ENCODE peak calls at places on chromosomes 6 and 20, in six cellular contexts. One of them, this sample, is unnamed.

GRCh38 chr20:21509597-21510331 is 4.1 kb downstream of the NKX2-2 start:
- DNase-seq in psoas muscle: no peak
- DNase-seq in colonic mucosa: no peak
- DNase-seq in MM.1S: no peak
- DNase-seq in CD4-positive, alpha-beta T cell: no peak
- DNase-seq in adrenal gland: no peak
- DNase-seq in this sample: no peak

GRCh38 chr6:40819182-40819834 is 219.7 kb downstream of the UNC5CL start:
- DNase-seq in psoas muscle: no peak
- DNase-seq in colonic mucosa: no peak
- DNase-seq in MM.1S: no peak
- DNase-seq in CD4-positive, alpha-beta T cell: no peak
- DNase-seq in adrenal gland: peak
- DNase-seq in this sample: no peak

GRCh38 chr6:15872252-15873103 is 209.7 kb upstream of the DTNBP1 start:
- DNase-seq in psoas muscle: no peak
- DNase-seq in colonic mucosa: no peak
- DNase-seq in MM.1S: no peak
- DNase-seq in CD4-positive, alpha-beta T cell: no peak
- DNase-seq in adrenal gland: no peak
- DNase-seq in this sample: no peak

GRCh38 chr6:26322645-26323482 is 42.1 kb upstream of the BTN3A2 start:
- DNase-seq in psoas muscle: no peak
- DNase-seq in colonic mucosa: peak
- DNase-seq in MM.1S: peak
- DNase-seq in CD4-positive, alpha-beta T cell: peak
- DNase-seq in adrenal gland: peak
- DNase-seq in this sample: no peak

GRCh38 chr6:169793408-169793807 is 42.0 kb downstream of the ERMARD start:
- DNase-seq in psoas muscle: no peak
- DNase-seq in colonic mucosa: peak
- DNase-seq in MM.1S: no peak
- DNase-seq in CD4-positive, alpha-beta T cell: no peak
- DNase-seq in adrenal gland: no peak
- DNase-seq in this sample: no peak

GRCh38 chr20:46242390-46242789 is 65.9 kb downstream of the CDH22 start:
- DNase-seq in psoas muscle: no peak
- DNase-seq in colonic mucosa: no peak
- DNase-seq in MM.1S: no peak
- DNase-seq in CD4-positive, alpha-beta T cell: no peak
- DNase-seq in adrenal gland: no peak
- DNase-seq in this sample: no peak

GRCh38 chr20:42401598-42401997 is 783.4 kb upstream of the CHD6 start:
- DNase-seq in psoas muscle: no peak
- DNase-seq in colonic mucosa: no peak
- DNase-seq in MM.1S: no peak
- DNase-seq in CD4-positive, alpha-beta T cell: no peak
- DNase-seq in adrenal gland: no peak
- DNase-seq in this sample: no peak

GRCh38 chr6:42406296-42407280 is 45.1 kb downstream of the TRERF1 start:
- DNase-seq in psoas muscle: no peak
- DNase-seq in colonic mucosa: no peak
- DNase-seq in MM.1S: no peak
- DNase-seq in CD4-positive, alpha-beta T cell: no peak
- DNase-seq in adrenal gland: no peak
- DNase-seq in this sample: no peak

GRCh38 chr20:32743237-32744112 is at the start of gene COMMD7:
- DNase-seq in psoas muscle: peak
- DNase-seq in colonic mucosa: peak
- DNase-seq in MM.1S: peak
- DNase-seq in CD4-positive, alpha-beta T cell: peak
- DNase-seq in adrenal gland: peak
- DNase-seq in this sample: no peak

GRCh38 chr6:98486052-98486451 is 348.3 kb upstream of the POU3F2 start:
- DNase-seq in psoas muscle: no peak
- DNase-seq in colonic mucosa: no peak
- DNase-seq in MM.1S: no peak
- DNase-seq in CD4-positive, alpha-beta T cell: no peak
- DNase-seq in adrenal gland: no peak
- DNase-seq in this sample: no peak

GRCh38 chr20:46004813-46005505 is 3.7 kb upstream of the MMP9 start:
- DNase-seq in psoas muscle: no peak
- DNase-seq in colonic mucosa: peak
- DNase-seq in MM.1S: no peak
- DNase-seq in CD4-positive, alpha-beta T cell: no peak
- DNase-seq in adrenal gland: peak
- DNase-seq in this sample: no peak

GRCh38 chr6:122839906-122840305 is 50.8 kb downstream of the SMPDL3A start:
- DNase-seq in psoas muscle: no peak
- DNase-seq in colonic mucosa: no peak
- DNase-seq in MM.1S: no peak
- DNase-seq in CD4-positive, alpha-beta T cell: no peak
- DNase-seq in adrenal gland: no peak
- DNase-seq in this sample: no peak

GRCh38 chr20:5767493-5768098 is 17.4 kb downstream of the SHLD1 start:
- DNase-seq in psoas muscle: peak
- DNase-seq in colonic mucosa: no peak
- DNase-seq in MM.1S: no peak
- DNase-seq in CD4-positive, alpha-beta T cell: no peak
- DNase-seq in adrenal gland: no peak
- DNase-seq in this sample: no peak

GRCh38 chr20:32263398-32263954 is 14.0 kb upstream of the KIF3B start:
- DNase-seq in psoas muscle: no peak
- DNase-seq in colonic mucosa: no peak
- DNase-seq in MM.1S: no peak
- DNase-seq in CD4-positive, alpha-beta T cell: no peak
- DNase-seq in adrenal gland: no peak
- DNase-seq in this sample: no peak

GRCh38 chr6:16921399-16922110 is 160.3 kb upstream of the ATXN1 start:
- DNase-seq in psoas muscle: no peak
- DNase-seq in colonic mucosa: no peak
- DNase-seq in MM.1S: no peak
- DNase-seq in CD4-positive, alpha-beta T cell: no peak
- DNase-seq in adrenal gland: no peak
- DNase-seq in this sample: no peak

GRCh38 chr6:121617388-121617787 is 181.9 kb downstream of the GJA1 start:
- DNase-seq in psoas muscle: no peak
- DNase-seq in colonic mucosa: no peak
- DNase-seq in MM.1S: no peak
- DNase-seq in CD4-positive, alpha-beta T cell: no peak
- DNase-seq in adrenal gland: no peak
- DNase-seq in this sample: no peak

GRCh38 chr6:33272358-33273128 is 668 bp downstream of the RPS18 start:
- DNase-seq in psoas muscle: no peak
- DNase-seq in colonic mucosa: no peak
- DNase-seq in MM.1S: no peak
- DNase-seq in CD4-positive, alpha-beta T cell: no peak
- DNase-seq in adrenal gland: no peak
- DNase-seq in this sample: no peak

GRCh38 chr20:23744726-23745646 is 5.7 kb downstream of the CST1 start:
- DNase-seq in psoas muscle: no peak
- DNase-seq in colonic mucosa: no peak
- DNase-seq in MM.1S: no peak
- DNase-seq in CD4-positive, alpha-beta T cell: no peak
- DNase-seq in adrenal gland: no peak
- DNase-seq in this sample: no peak

GRCh38 chr6:126030045-126030444 is 43.7 kb downstream of the TRMT11 start:
- DNase-seq in psoas muscle: no peak
- DNase-seq in colonic mucosa: no peak
- DNase-seq in MM.1S: no peak
- DNase-seq in CD4-positive, alpha-beta T cell: no peak
- DNase-seq in adrenal gland: no peak
- DNase-seq in this sample: no peak

GRCh38 chr6:114315841-114316595 is 26.8 kb downstream of the HS3ST5 start:
- DNase-seq in psoas muscle: no peak
- DNase-seq in colonic mucosa: no peak
- DNase-seq in MM.1S: no peak
- DNase-seq in CD4-positive, alpha-beta T cell: no peak
- DNase-seq in adrenal gland: no peak
- DNase-seq in this sample: no peak

GRCh38 chr6:39281312-39281980 is 32.8 kb downstream of the KCNK17 start:
- DNase-seq in psoas muscle: no peak
- DNase-seq in colonic mucosa: peak
- DNase-seq in MM.1S: no peak
- DNase-seq in CD4-positive, alpha-beta T cell: no peak
- DNase-seq in adrenal gland: no peak
- DNase-seq in this sample: no peak

GRCh38 chr6:146210406-146211068 is 181.7 kb downstream of the GRM1 start:
- DNase-seq in psoas muscle: no peak
- DNase-seq in colonic mucosa: no peak
- DNase-seq in MM.1S: no peak
- DNase-seq in CD4-positive, alpha-beta T cell: no peak
- DNase-seq in adrenal gland: no peak
- DNase-seq in this sample: no peak

GRCh38 chr6:168721571-168721970 is 280.6 kb downstream of the SMOC2 start:
- DNase-seq in psoas muscle: no peak
- DNase-seq in colonic mucosa: no peak
- DNase-seq in MM.1S: no peak
- DNase-seq in CD4-positive, alpha-beta T cell: no peak
- DNase-seq in adrenal gland: no peak
- DNase-seq in this sample: no peak

GRCh38 chr6:169253745-169254238 is at the start of gene THBS2:
- DNase-seq in psoas muscle: peak
- DNase-seq in colonic mucosa: no peak
- DNase-seq in MM.1S: no peak
- DNase-seq in CD4-positive, alpha-beta T cell: no peak
- DNase-seq in adrenal gland: no peak
- DNase-seq in this sample: no peak

GRCh38 chr6:28712982-28713381 is 187.3 kb downstream of the GPX5 start:
- DNase-seq in psoas muscle: no peak
- DNase-seq in colonic mucosa: no peak
- DNase-seq in MM.1S: no peak
- DNase-seq in CD4-positive, alpha-beta T cell: no peak
- DNase-seq in adrenal gland: no peak
- DNase-seq in this sample: no peak
- H3K27ac ChIP-seq in psoas muscle: no peak
- H3K27ac ChIP-seq in colonic mucosa: no peak
- H3K27ac ChIP-seq in MM.1S: no peak
- H3K27ac ChIP-seq in CD4-positive, alpha-beta T cell: no peak
- H3K27ac ChIP-seq in adrenal gland: no peak
- H3K27ac ChIP-seq in this sample: no peak

GRCh38 chr6:144330017-144330416 is 44.9 kb downstream of the UTRN start:
- DNase-seq in psoas muscle: no peak
- DNase-seq in colonic mucosa: no peak
- DNase-seq in MM.1S: no peak
- DNase-seq in CD4-positive, alpha-beta T cell: no peak
- DNase-seq in adrenal gland: no peak
- DNase-seq in this sample: no peak
- H3K27ac ChIP-seq in psoas muscle: no peak
- H3K27ac ChIP-seq in colonic mucosa: no peak
- H3K27ac ChIP-seq in MM.1S: no peak
- H3K27ac ChIP-seq in CD4-positive, alpha-beta T cell: no peak
- H3K27ac ChIP-seq in adrenal gland: no peak
- H3K27ac ChIP-seq in this sample: no peak

GRCh38 chr20:57559286-57559627 is 1.7 kb upstream of the PCK1 start:
- DNase-seq in psoas muscle: no peak
- DNase-seq in colonic mucosa: no peak
- DNase-seq in MM.1S: no peak
- DNase-seq in CD4-positive, alpha-beta T cell: no peak
- DNase-seq in adrenal gland: no peak
- DNase-seq in this sample: no peak
- H3K27ac ChIP-seq in psoas muscle: no peak
- H3K27ac ChIP-seq in colonic mucosa: peak
- H3K27ac ChIP-seq in MM.1S: no peak
- H3K27ac ChIP-seq in CD4-positive, alpha-beta T cell: no peak
- H3K27ac ChIP-seq in adrenal gland: no peak
- H3K27ac ChIP-seq in this sample: no peak

GRCh38 chr6:136069119-136069518 is 181.0 kb downstream of the MTFR2 start:
- DNase-seq in psoas muscle: no peak
- DNase-seq in colonic mucosa: no peak
- DNase-seq in MM.1S: no peak
- DNase-seq in CD4-positive, alpha-beta T cell: no peak
- DNase-seq in adrenal gland: no peak
- DNase-seq in this sample: no peak
- H3K27ac ChIP-seq in psoas muscle: no peak
- H3K27ac ChIP-seq in colonic mucosa: no peak
- H3K27ac ChIP-seq in MM.1S: no peak
- H3K27ac ChIP-seq in CD4-positive, alpha-beta T cell: no peak
- H3K27ac ChIP-seq in adrenal gland: no peak
- H3K27ac ChIP-seq in this sample: no peak

GRCh38 chr6:138105446-138105845 is 1.8 kb downstream of the PERP start:
- DNase-seq in psoas muscle: no peak
- DNase-seq in colonic mucosa: peak
- DNase-seq in MM.1S: peak
- DNase-seq in CD4-positive, alpha-beta T cell: no peak
- DNase-seq in adrenal gland: no peak
- DNase-seq in this sample: no peak

GRCh38 chr6:138107078-138107751 is at the start of gene PERP:
- DNase-seq in psoas muscle: peak
- DNase-seq in colonic mucosa: peak
- DNase-seq in MM.1S: peak
- DNase-seq in CD4-positive, alpha-beta T cell: peak
- DNase-seq in adrenal gland: peak
- DNase-seq in this sample: no peak

GRCh38 chr6:138107752-138108592 is 753 bp upstream of the PERP start:
- DNase-seq in psoas muscle: no peak
- DNase-seq in colonic mucosa: peak
- DNase-seq in MM.1S: peak
- DNase-seq in CD4-positive, alpha-beta T cell: no peak
- DNase-seq in adrenal gland: no peak
- DNase-seq in this sample: no peak

GRCh38 chr6:138105880-138106664 is 1.1 kb downstream of the PERP start:
- DNase-seq in psoas muscle: no peak
- DNase-seq in colonic mucosa: peak
- DNase-seq in MM.1S: peak
- DNase-seq in CD4-positive, alpha-beta T cell: no peak
- DNase-seq in adrenal gland: no peak
- DNase-seq in this sample: no peak

DNA sequence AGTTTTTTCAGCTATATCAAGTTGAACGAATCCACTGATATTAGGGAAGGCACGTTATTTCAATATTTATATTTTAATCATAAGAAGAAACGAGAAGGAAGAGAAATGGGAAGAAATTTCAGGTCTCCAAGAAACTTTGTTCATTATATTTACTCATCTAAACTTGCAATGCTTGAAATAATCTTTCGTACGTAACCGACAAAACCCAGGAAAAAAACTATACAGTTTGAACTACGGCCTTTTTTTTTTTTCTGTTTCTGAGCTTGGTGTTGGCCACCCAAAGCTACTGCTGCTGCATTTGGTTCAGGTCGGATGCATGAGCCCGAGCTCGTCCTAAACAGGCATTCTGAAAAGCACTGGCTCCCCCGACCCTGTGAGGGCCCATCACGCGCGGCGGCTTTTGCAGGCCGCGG is 548 bp downstream of the PERP start:
- DNase-seq in psoas muscle: no peak
- DNase-seq in colonic mucosa: no peak
- DNase-seq in MM.1S: no peak
- DNase-seq in CD4-positive, alpha-beta T cell: no peak
- DNase-seq in adrenal gland: no peak
- DNase-seq in this sample: no peak
- H3K27ac ChIP-seq in psoas muscle: no peak
- H3K27ac ChIP-seq in colonic mucosa: peak
- H3K27ac ChIP-seq in MM.1S: peak
- H3K27ac ChIP-seq in CD4-positive, alpha-beta T cell: no peak
- H3K27ac ChIP-seq in adrenal gland: peak
- H3K27ac ChIP-seq in this sample: no peak

GRCh38 chr6:108710046-108710445 is 138.2 kb upstream of the ARMC2 start:
- DNase-seq in psoas muscle: no peak
- DNase-seq in colonic mucosa: no peak
- DNase-seq in MM.1S: no peak
- DNase-seq in CD4-positive, alpha-beta T cell: no peak
- DNase-seq in adrenal gland: no peak
- DNase-seq in this sample: no peak
- H3K27ac ChIP-seq in psoas muscle: no peak
- H3K27ac ChIP-seq in colonic mucosa: no peak
- H3K27ac ChIP-seq in MM.1S: no peak
- H3K27ac ChIP-seq in CD4-positive, alpha-beta T cell: no peak
- H3K27ac ChIP-seq in adrenal gland: no peak
- H3K27ac ChIP-seq in this sample: no peak